ENCODE peak calls at places on chromosomes 16 and 17, in nine cellular contexts. I is A549, E is stomach, Q is right lobe of liver, G is tibial artery, L is ascending aorta, Y is right cardiac atrium, V is right atrium auricular region, K is osteoblast. A is an unnamed sample.

GRCh38 chr17:47295874-47296255 is 27.9 kb upstream of the EFCAB13 start:
- DNase-seq in E (no peak), K (no peak), G (no peak), V (no peak), I (no peak), Y (no peak), Q (no peak), L (peak; percentile 65), A (no peak)

GRCh38 chr17:17971431-17972125 is 622 bp downstream of the TOM1L2 start:
- DNase-seq in K (no peak), V (peak; percentile 63), E (peak; percentile 47), G (peak; percentile 77), Q (peak; percentile 65), I (peak; percentile 25), Y (peak; percentile 81), L (peak; percentile 74), A (no peak)

GRCh38 chr17:58247511-58248363 is 9.4 kb downstream of the LPO start:
- DNase-seq in Y (no peak), I (no peak), Q (no peak), E (no peak), K (no peak), L (no peak), G (no peak), V (peak; percentile 42), A (no peak)

GRCh38 chr17:5580367-5580766 is 3.9 kb downstream of the NLRP1 start:
- DNase-seq in E (no peak), Q (no peak), G (no peak), V (no peak), I (no peak), L (no peak), Y (no peak), K (no peak), A (no peak)

GRCh38 chr17:80943346-80944145 is 48.1 kb upstream of the CHMP6 start:
- DNase-seq in G (peak; percentile 59), L (no peak), K (peak; percentile 63), Q (no peak), I (no peak), Y (peak; percentile 33), V (no peak), E (no peak), A (no peak)

GRCh38 chr17:32102697-32103096 is 39.6 kb upstream of the RHOT1 start:
- DNase-seq in L (no peak), Y (no peak), E (no peak), V (no peak), G (no peak), Q (no peak), I (no peak), K (peak; percentile 68), A (no peak)

GRCh38 chr16:14057878-14058382 is 13.2 kb upstream of the MRTFB start:
- DNase-seq in I (no peak), V (peak; percentile 58), Y (peak; percentile 75), G (peak; percentile 77), E (no peak), L (peak; percentile 81), Q (no peak), K (no peak), A (peak; percentile 12)

GRCh38 chr17:82231562-82232321 is 2.9 kb downstream of the SLC16A3 start:
- DNase-seq in K (peak; percentile 95), V (peak; percentile 88), I (peak; percentile 78), G (peak; percentile 89), Y (peak; percentile 93), E (peak; percentile 75), L (peak; percentile 85), Q (peak; percentile 89), A (no peak)

GRCh38 chr17:46782250-46782953 is 36.1 kb downstream of the WNT3 start:
- DNase-seq in L (no peak), K (no peak), Q (peak; percentile 67), G (no peak), Y (no peak), I (peak; percentile 74), V (no peak), E (peak; percentile 65), A (no peak)

GRCh38 chr17:75181110-75181509 is 1.6 kb downstream of the SUMO2 start:
- DNase-seq in K (no peak), V (no peak), I (no peak), G (no peak), E (no peak), Y (no peak), L (no peak), Q (no peak), A (no peak)

GRCh38 chr17:76458580-76459490 is 5.9 kb upstream of the UBE2O start:
- DNase-seq in I (peak; percentile 91), L (no peak), Q (no peak), V (no peak), K (peak; percentile 94), Y (peak; percentile 74), E (peak; percentile 70), G (no peak), A (no peak)

GRCh38 chr16:19502395-19503131 is 19.3 kb downstream of the GDE1 start:
- DNase-seq in Y (no peak), K (no peak), V (peak; percentile 66), Q (peak; percentile 69), E (peak; percentile 80), L (peak; percentile 65), G (peak; percentile 69), I (peak; percentile 71), A (no peak)

GRCh38 chr17:45146616-45147101 is 1.6 kb upstream of the HEXIM1 start:
- DNase-seq in Y (no peak), V (no peak), L (peak; percentile 83), E (peak; percentile 71), G (no peak), K (peak; percentile 87), I (no peak), Q (peak; percentile 25), A (no peak)

GRCh38 chr17:82400830-82401229 is 17.3 kb upstream of the HEXD start:
- DNase-seq in L (no peak), Q (peak; percentile 54), V (no peak), E (peak; percentile 49), I (no peak), G (no peak), K (peak; percentile 69), Y (peak; percentile 80), A (no peak)

GRCh38 chr17:7856081-7856791 is 1.1 kb downstream of the NAA38 start:
- DNase-seq in I (no peak), V (no peak), Q (peak; percentile 70), G (peak; percentile 81), Y (peak; percentile 91), L (no peak), K (peak; percentile 92), E (no peak), A (no peak)

GRCh38 chr16:82630219-82630618 is 3.5 kb downstream of the CDH13 start:
- DNase-seq in I (no peak), V (no peak), Y (no peak), E (no peak), G (no peak), Q (no peak), K (peak; percentile 90), L (no peak), A (no peak)

GRCh38 chr16:82628741-82629140 is 2.0 kb downstream of the CDH13 start:
- DNase-seq in Q (no peak), L (no peak), G (no peak), V (no peak), E (no peak), Y (no peak), K (peak; percentile 87), I (no peak), A (no peak)

GRCh38 chr16:82631701-82632685 is 5.2 kb downstream of the CDH13 start:
- DNase-seq in I (no peak), Q (no peak), K (peak; percentile 71), V (no peak), G (no peak), Y (no peak), L (peak; percentile 70), E (no peak), A (no peak)

GRCh38 chr16:82629441-82630027 is 2.8 kb downstream of the CDH13 start:
- DNase-seq in E (no peak), Y (no peak), V (no peak), Q (no peak), I (no peak), K (peak; percentile 92), L (peak; percentile 74), G (no peak), A (no peak)

GRCh38 chr16:82630688-82631087 is 3.9 kb downstream of the CDH13 start:
- DNase-seq in V (no peak), Q (no peak), G (no peak), I (no peak), K (peak; percentile 53), Y (no peak), E (no peak), L (no peak), A (no peak)
- H3K27ac ChIP-seq in V (peak overlapping the region; percentile 87), Q (no peak overlapping the region), G (peak overlapping the region; percentile 89), I (no peak overlapping the region), K (peak overlapping the region; percentile 81), Y (no peak overlapping the region), E (no peak overlapping the region), L (peak overlapping the region; percentile 97), A (peak overlapping the region; percentile 73)

GRCh38 chr17:66673668-66674276 is 161.1 kb upstream of the CACNG5 start:
- DNase-seq in V (no peak), E (peak; percentile 59), G (no peak), Q (no peak), Y (no peak), K (peak; percentile 80), I (peak; percentile 62), L (no peak), A (no peak)
- H3K27ac ChIP-seq in V (no peak overlapping the region), E (peak overlapping the region; percentile 68), G (no peak overlapping the region), Q (no peak overlapping the region), Y (no peak overlapping the region), K (no peak overlapping the region), I (peak overlapping the region; percentile 72), L (no peak overlapping the region), A (no peak overlapping the region)

GRCh38 chr17:68595496-68595895 is 5.7 kb downstream of the FAM20A start:
- DNase-seq in E (no peak), Y (no peak), Q (no peak), V (no peak), L (no peak), G (peak; percentile 74), K (peak; percentile 30), I (no peak), A (no peak)

GRCh38 chr17:68595986-68596385 is 5.2 kb downstream of the FAM20A start:
- DNase-seq in K (no peak), V (no peak), Q (no peak), I (no peak), Y (no peak), G (no peak), E (no peak), L (no peak), A (no peak)

GRCh38 chr17:68594552-68594951 is 6.6 kb downstream of the FAM20A start:
- DNase-seq in E (no peak), V (no peak), K (no peak), I (no peak), L (no peak), Q (no peak), Y (no peak), G (no peak), A (no peak)

GRCh38 chr17:68598074-68598473 is 3.1 kb downstream of the FAM20A start:
- DNase-seq in K (no peak), Q (no peak), V (no peak), E (no peak), L (no peak), I (no peak), G (no peak), Y (no peak), A (no peak)

GRCh38 chr17:68596411-68596945 is 4.7 kb downstream of the FAM20A start:
- DNase-seq in K (no peak), L (no peak), Q (no peak), V (no peak), E (no peak), I (no peak), Y (no peak), G (no peak), A (no peak)
- H3K27ac ChIP-seq in K (no peak overlapping the region), L (no peak overlapping the region), Q (peak overlapping the region; percentile 89), V (no peak overlapping the region), E (no peak overlapping the region), I (no peak overlapping the region), Y (no peak overlapping the region), G (no peak overlapping the region), A (no peak overlapping the region)

GRCh38 chr17:3827124-3827773 is 18.8 kb downstream of the NCBP3 start:
- DNase-seq in L (no peak), V (no peak), Q (no peak), K (peak; percentile 81), E (peak; percentile 65), Y (no peak), I (peak; percentile 75), G (no peak), A (no peak)
- H3K27ac ChIP-seq in L (no peak overlapping the region), V (peak overlapping the region; percentile 86), Q (no peak overlapping the region), K (no peak overlapping the region), E (peak overlapping the region; percentile 69), Y (no peak overlapping the region), I (no peak overlapping the region), G (peak overlapping the region; percentile 45), A (peak overlapping the region; percentile 27)

A was measured in thoracic aorta.